ENCODE peak calls at places on chromosomes 16 and 17, in four cellular contexts. One of them, this sample, is unnamed.

GRCh38 chr16:53022374-53022773 is 30.3 kb downstream of the CHD9NB start:
- DNase-seq in stomach: peak
- DNase-seq in OCI-LY7: peak
- DNase-seq in heart left ventricle: no peak
- DNase-seq in this sample: no peak

GRCh38 chr16:69381231-69381630 is 4.6 kb downstream of the TERF2 start:
- DNase-seq in stomach: no peak
- DNase-seq in OCI-LY7: no peak
- DNase-seq in heart left ventricle: no peak
- DNase-seq in this sample: no peak

GRCh38 chr17:17377568-17377967 is 74.4 kb downstream of the NT5M start:
- DNase-seq in stomach: no peak
- DNase-seq in OCI-LY7: no peak
- DNase-seq in heart left ventricle: no peak
- DNase-seq in this sample: no peak

GRCh38 chr17:58913971-58914769 is 158.5 kb downstream of the PPM1E start:
- DNase-seq in stomach: no peak
- DNase-seq in OCI-LY7: no peak
- DNase-seq in heart left ventricle: no peak
- DNase-seq in this sample: no peak

GRCh38 chr17:42252528-42253172 is 23.5 kb downstream of the STAT5B start:
- DNase-seq in stomach: no peak
- DNase-seq in OCI-LY7: no peak
- DNase-seq in heart left ventricle: no peak
- DNase-seq in this sample: no peak

GRCh38 chr16:17328971-17329370 is 141.8 kb downstream of the XYLT1 start:
- DNase-seq in stomach: no peak
- DNase-seq in OCI-LY7: no peak
- DNase-seq in heart left ventricle: no peak
- DNase-seq in this sample: no peak

GRCh38 chr17:61144876-61145564 is 254.6 kb upstream of the TBX2 start:
- DNase-seq in stomach: no peak
- DNase-seq in OCI-LY7: no peak
- DNase-seq in heart left ventricle: no peak
- DNase-seq in this sample: no peak

GRCh38 chr16:30958164-30959083 is 870 bp downstream of the SETD1A start:
- DNase-seq in stomach: peak
- DNase-seq in OCI-LY7: peak
- DNase-seq in heart left ventricle: peak
- DNase-seq in this sample: no peak

GRCh38 chr17:37135581-37135980 is 186.8 kb downstream of the AATF start:
- DNase-seq in stomach: no peak
- DNase-seq in OCI-LY7: no peak
- DNase-seq in heart left ventricle: no peak
- DNase-seq in this sample: no peak

GRCh38 chr17:72953621-72954020 is 138.9 kb downstream of the SLC39A11 start:
- DNase-seq in stomach: no peak
- DNase-seq in OCI-LY7: no peak
- DNase-seq in heart left ventricle: no peak
- DNase-seq in this sample: no peak

GRCh38 chr16:30805370-30806169 is 18.6 kb upstream of the ZNF629 start:
- DNase-seq in stomach: peak
- DNase-seq in OCI-LY7: no peak
- DNase-seq in heart left ventricle: peak
- DNase-seq in this sample: peak

GRCh38 chr17:30808785-30809286 is 15.7 kb downstream of the CRLF3 start:
- DNase-seq in stomach: no peak
- DNase-seq in OCI-LY7: peak
- DNase-seq in heart left ventricle: no peak
- DNase-seq in this sample: peak

GRCh38 chr16:1285669-1286491 is 23.6 kb upstream of the UBE2I start:
- DNase-seq in stomach: no peak
- DNase-seq in OCI-LY7: no peak
- DNase-seq in heart left ventricle: no peak
- DNase-seq in this sample: no peak
- TF ChIP-seq CTCF in stomach: no peak
- TF ChIP-seq CTCF in OCI-LY7: no peak
- TF ChIP-seq CTCF in heart left ventricle: no peak
- TF ChIP-seq CTCF in this sample: peak

DNA sequence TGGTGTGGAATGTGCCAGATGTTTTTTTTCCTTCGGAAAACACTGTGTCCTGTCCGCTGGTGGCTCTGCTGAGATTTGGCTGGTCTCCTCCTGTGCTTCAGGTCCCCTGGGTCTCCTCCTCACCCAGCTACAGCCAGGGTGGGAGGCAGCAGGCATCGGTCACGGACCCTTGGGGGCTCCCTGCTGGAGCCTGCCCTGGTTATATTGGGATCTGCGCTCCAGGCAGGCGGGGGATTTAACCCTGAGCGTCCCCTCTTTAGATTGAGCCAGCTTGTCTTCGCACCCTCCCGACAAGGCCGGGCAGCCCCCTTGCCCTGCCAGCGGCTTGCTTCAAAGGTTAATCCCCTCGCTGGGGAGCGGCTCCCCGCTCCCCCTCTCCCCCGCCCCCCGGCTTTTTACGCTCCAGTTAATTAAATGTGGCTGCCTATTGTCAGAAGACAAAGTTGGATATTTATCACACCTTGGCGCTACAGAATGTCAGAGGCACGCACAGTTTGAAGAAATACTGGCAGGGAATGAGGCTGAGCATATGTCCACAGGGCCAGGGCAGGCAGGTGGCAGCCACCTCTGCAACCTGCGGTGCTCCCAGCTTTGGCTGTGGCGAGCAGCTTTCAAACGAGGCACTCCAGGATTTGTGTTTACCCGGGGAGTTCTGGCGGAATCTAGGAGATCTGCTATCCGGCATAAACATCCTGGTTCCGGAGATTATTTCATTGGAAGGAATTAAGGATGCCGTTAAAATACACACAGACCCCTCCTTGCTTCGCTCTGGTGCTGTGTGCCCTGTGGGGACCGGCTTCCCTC is 38.2 kb upstream of the GSE1 start:
- DNase-seq in stomach: peak
- DNase-seq in OCI-LY7: no peak
- DNase-seq in heart left ventricle: no peak
- DNase-seq in this sample: no peak
- H3K4me3 ChIP-seq in stomach: no peak
- H3K4me3 ChIP-seq in OCI-LY7: no peak
- H3K4me3 ChIP-seq in heart left ventricle: peak
- H3K4me3 ChIP-seq in this sample: no peak

DNA sequence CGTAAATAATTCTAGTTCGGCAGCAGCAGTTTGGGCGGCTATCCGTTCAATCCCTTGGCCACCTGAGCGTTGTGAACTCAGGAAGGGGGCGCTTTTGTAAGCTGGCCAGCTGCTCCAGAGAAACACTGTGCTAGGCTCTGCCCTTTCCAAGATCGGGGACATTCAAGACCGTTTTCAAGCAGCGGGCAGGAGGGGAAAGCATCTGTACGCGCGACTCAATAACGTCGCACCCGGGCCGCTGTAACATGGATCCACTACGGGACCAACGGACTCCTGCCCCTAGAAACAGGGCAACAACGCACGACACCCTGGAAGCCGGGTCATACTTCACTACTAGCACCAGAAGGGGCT is 463 bp downstream of the TOP2A start:
- DNase-seq in stomach: no peak
- DNase-seq in OCI-LY7: peak
- DNase-seq in heart left ventricle: no peak
- DNase-seq in this sample: no peak
- TF ChIP-seq CTCF in stomach: no peak
- TF ChIP-seq CTCF in OCI-LY7: peak
- TF ChIP-seq CTCF in heart left ventricle: no peak
- TF ChIP-seq CTCF in this sample: peak

DNA sequence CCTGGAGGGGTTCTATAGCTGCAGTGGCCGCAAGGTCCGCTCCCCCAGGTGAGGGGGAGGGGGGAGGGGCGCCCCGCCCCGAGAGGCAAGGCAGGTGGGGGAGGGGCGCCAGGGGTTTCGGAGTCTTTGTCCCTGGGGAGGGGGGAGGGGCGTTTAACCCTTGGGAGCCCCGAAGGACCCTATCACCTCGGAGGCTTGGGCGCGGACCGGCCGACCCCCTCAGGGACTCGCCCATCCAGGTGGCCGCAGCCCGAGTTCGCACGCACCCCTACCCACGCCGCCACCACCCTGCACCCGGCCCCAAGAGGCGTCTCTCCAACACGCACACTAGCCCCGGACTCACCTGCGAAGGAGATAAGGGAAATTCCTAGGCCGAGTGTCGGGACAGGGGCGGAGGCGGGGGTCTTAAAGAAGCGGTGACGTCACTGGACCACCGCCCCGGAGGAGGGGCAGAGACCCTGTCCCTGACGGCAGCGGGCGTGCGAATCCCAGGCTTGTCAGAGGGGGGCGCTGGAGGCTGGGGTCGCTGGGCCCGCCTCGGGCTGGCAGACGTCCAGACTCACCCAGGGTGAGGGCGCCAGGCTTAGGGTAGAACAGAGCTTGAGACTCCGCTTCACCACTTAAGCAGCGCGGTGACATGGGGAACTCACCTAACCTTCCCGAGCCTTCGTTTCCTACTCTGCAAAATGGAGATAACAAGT is at the start of gene CLDN6:
- DNase-seq in stomach: no peak
- DNase-seq in OCI-LY7: peak
- DNase-seq in heart left ventricle: no peak
- DNase-seq in this sample: no peak
- H3K4me3 ChIP-seq in stomach: no peak
- H3K4me3 ChIP-seq in OCI-LY7: no peak
- H3K4me3 ChIP-seq in heart left ventricle: no peak
- H3K4me3 ChIP-seq in this sample: no peak

GRCh38 chr17:44005865-44006580 is 1.6 kb downstream of the NAGS start:
- DNase-seq in stomach: peak
- DNase-seq in OCI-LY7: peak
- DNase-seq in heart left ventricle: no peak
- DNase-seq in this sample: peak
- TF ChIP-seq CTCF in stomach: no peak
- TF ChIP-seq CTCF in OCI-LY7: peak
- TF ChIP-seq CTCF in heart left ventricle: no peak
- TF ChIP-seq CTCF in this sample: peak

DNA sequence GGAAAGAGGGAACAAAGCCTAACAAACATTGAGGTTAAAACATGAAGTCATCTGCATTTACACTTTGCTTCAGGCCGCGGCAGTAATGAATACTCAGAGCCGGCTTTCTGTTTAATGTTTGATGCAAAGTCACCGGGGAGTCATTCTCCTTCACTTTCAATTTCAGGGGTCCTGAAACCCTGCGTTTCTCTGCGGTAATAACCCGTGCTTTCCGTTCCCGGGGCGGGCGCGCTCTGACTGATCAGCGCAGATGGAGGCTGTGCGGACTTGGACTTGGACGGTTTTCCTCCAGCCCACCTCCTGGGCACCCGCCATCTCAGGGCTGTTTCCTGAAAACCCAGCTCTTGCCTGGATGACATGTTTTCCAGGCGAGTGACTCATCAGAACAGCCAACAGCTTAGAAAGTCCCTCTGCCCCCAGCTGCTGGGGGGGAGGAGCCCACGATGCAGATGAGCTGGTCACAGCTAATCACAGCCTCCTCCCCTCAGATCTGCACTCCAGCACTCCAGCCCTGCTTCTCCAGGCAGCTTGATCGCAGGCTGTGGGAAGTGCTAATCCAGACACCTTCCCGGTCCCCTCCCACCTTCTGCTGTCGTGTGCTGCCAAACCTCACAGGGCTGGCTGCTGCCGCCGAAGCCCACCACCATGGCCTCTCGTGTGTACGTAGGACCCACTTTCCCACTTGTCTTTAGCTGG is 158.6 kb upstream of the CHMP6 start:
- DNase-seq in stomach: peak
- DNase-seq in OCI-LY7: peak
- DNase-seq in heart left ventricle: peak
- DNase-seq in this sample: peak
- H3K4me3 ChIP-seq in stomach: peak
- H3K4me3 ChIP-seq in OCI-LY7: peak
- H3K4me3 ChIP-seq in heart left ventricle: peak
- H3K4me3 ChIP-seq in this sample: peak

DNA sequence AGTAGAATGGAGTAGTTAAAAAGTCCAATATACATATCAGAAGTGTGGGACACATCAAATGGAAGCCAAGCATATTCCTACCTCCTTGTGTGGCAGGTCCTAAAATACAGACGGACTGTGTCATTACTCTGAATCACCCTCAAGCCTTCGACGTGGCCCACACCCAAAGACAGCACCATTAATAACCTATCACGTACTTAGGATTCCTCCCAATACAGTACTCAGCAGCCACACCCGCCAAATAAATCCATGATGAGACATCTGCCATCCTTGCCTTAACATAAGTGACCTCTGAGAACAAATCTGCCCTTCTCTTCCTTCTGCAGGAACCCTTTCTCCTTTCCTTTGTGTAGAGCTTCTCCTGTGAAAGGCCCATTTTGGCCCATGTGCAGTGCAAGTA is 38.8 kb downstream of the UBE2G1 start:
- DNase-seq in stomach: no peak
- DNase-seq in OCI-LY7: no peak
- DNase-seq in heart left ventricle: peak
- DNase-seq in this sample: no peak
- TF ChIP-seq CTCF in stomach: no peak
- TF ChIP-seq CTCF in OCI-LY7: no peak
- TF ChIP-seq CTCF in heart left ventricle: no peak
- TF ChIP-seq CTCF in this sample: no peak

This sample was measured in GM06990.